ENCODE peak calls at places on chromosomes 7 and 10, in four cellular contexts. A, X, C and H are unnamed samples.
A peak's percentile ranks its signal among the peaks of the same experiment; 100 is the strongest.

GRCh38 chr10:117339569-117339968 is 35.7 kb downstream of the PDZD8 start:
- DNase-seq in A (no peak), X (no peak), C (peak; percentile 11), H (no peak)

GRCh38 chr10:77111611-77112550 is 525.7 kb downstream of the KCNMA1 start:
- DNase-seq in A (no peak), X (no peak), C (peak; percentile 83), H (no peak)

GRCh38 chr7:96953676-96954513 is 51.5 kb upstream of the DLX6 start:
- DNase-seq in A (no peak), X (no peak), C (no peak), H (no peak)

GRCh38 chr7:29508608-29509007 is 55.0 kb upstream of the PRR15 start:
- DNase-seq in A (no peak), X (no peak), C (no peak), H (no peak)

GRCh38 chr10:1365540-1366082 is 309.4 kb downstream of the WDR37 start:
- DNase-seq in A (no peak), X (no peak), C (no peak), H (no peak)

GRCh38 chr7:38775503-38775902 is 133.5 kb downstream of the VPS41 start:
- DNase-seq in A (no peak), X (no peak), C (no peak), H (no peak)

GRCh38 chr7:112205348-112206237 is 606 bp downstream of the DOCK4 start:
- DNase-seq in A (peak; percentile 60), X (peak; percentile 82), C (peak; percentile 62), H (peak; percentile 93)

GRCh38 chr7:27564881-27565482 is 97.7 kb downstream of the HIBADH start:
- DNase-seq in A (no peak), X (no peak), C (no peak), H (no peak)

GRCh38 chr10:29841724-29842649 is 207.2 kb upstream of the SVIL start:
- DNase-seq in A (peak; percentile 49), X (peak; percentile 80), C (peak; percentile 41), H (no peak)

GRCh38 chr7:29892231-29892630 is 85.9 kb downstream of the WIPF3 start:
- DNase-seq in A (no peak), X (no peak), C (no peak), H (no peak)

GRCh38 chr10:92342801-92343200 is 51.8 kb downstream of the MARCHF5 start:
- DNase-seq in A (no peak), X (no peak), C (no peak), H (no peak)

GRCh38 chr7:150382844-150383225 is 3.7 kb downstream of the ZNF775 start:
- DNase-seq in A (no peak), X (no peak), C (no peak), H (no peak)

GRCh38 chr7:150380463-150380862 is 1.3 kb downstream of the ZNF775 start:
- DNase-seq in A (no peak), X (no peak), C (no peak), H (no peak)

GRCh38 chr7:150381096-150381495 is 2.0 kb downstream of the ZNF775 start:
- DNase-seq in A (no peak), X (no peak), C (no peak), H (no peak)

GRCh38 chr7:150382123-150382843 is 3.2 kb downstream of the ZNF775 start:
- DNase-seq in A (no peak), X (no peak), C (no peak), H (no peak)

GRCh38 chr7:150381785-150382122 is 2.6 kb downstream of the ZNF775 start:
- DNase-seq in A (no peak), X (no peak), C (no peak), H (no peak)
- H3K4me3 ChIP-seq in A (no peak overlapping the region), X (no peak overlapping the region), C (no peak overlapping the region), H (no peak overlapping the region)

GRCh38 chr10:9682812-9683211 is 1334.9 kb upstream of the CELF2 start:
- DNase-seq in A (no peak), X (no peak), C (no peak), H (no peak)

GRCh38 chr10:9684186-9684585 is 1333.5 kb upstream of the CELF2 start:
- DNase-seq in A (no peak), X (no peak), C (no peak), H (no peak)

GRCh38 chr10:9685596-9685995 is 1332.1 kb upstream of the CELF2 start:
- DNase-seq in A (no peak), X (no peak), C (no peak), H (no peak)

GRCh38 chr10:9681655-9682054 is 1336.0 kb upstream of the CELF2 start:
- DNase-seq in A (no peak), X (no peak), C (no peak), H (no peak)
- H3K4me3 ChIP-seq in A (no peak overlapping the region), X (no peak overlapping the region), C (no peak overlapping the region), H (no peak overlapping the region)

DNA sequence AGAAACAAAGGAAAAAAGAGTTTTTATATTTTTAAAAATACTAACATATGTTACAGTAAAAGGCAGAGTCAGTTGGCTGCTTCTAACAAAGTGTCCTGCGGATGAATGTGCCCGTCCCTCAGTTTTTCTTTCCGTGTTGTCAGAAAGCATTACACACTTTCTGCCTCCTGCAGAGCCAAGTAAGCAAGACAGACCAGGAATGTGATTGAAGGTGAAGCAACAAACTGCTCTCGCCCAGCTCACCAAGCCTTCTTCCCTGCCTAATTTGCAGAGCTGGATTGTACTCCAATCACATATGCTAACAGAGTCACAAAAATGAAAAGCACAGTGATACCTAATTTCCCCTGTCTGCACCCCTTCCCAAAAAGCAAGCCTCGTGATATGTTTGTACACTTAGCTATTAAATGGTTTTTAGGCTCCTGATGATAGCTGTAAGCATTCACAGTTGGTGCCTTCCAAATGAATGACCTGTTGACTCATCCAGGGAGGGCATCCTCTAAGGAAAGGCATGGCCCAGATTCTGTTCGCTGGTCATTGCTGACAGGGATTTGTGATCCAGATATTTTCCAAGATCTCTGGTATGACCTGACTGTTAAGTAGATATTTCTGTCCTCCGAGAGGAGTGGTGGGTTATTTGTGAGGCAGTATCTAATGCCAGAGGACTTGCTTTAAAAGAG is 187.3 kb upstream of the PLXDC2 start:
- DNase-seq in A (no peak), X (no peak), C (no peak), H (no peak)
- H3K4me3 ChIP-seq in A (no peak overlapping the region), X (no peak overlapping the region), C (no peak overlapping the region), H (no peak overlapping the region)

DNA sequence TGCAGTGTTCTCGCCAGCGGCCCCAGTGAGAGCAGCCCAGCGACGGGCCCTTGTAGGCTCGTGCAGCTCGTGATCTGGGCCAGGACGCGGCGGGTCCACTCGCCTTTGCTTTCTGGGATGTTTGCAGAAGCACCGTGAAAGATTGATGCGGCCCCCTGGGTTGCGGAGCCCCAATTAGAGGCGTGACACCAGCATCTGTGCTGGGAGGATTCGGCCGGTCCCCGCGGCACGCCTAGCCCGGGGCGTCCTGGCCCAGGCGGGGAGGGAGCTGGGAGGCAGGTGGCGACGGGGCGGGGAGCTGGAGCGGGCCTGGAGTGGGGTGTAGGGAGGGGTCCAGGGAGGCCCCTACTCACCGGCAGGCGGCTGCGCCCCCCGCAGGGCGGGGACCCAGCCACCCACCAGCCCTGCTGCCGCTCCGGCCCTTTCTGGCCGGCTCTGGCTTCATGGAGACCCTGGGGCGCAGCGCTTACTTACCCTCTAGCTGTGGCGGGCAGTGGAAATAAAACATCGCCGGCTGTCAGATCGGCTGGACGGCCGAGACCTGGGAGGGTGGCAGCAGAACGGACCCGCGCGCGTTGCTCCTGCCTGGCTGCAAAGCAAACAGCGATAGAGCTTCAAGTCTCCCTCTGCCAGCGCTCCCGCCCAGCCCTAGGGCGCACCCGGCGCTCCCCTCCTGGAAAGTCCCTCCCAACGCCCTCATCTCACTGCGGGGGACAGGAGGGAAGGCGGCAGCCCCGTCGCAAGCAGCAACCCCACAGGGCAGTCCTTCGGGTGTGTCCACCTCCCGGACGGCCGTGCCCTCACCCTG is 752 bp downstream of the DRGX start:
- DNase-seq in A (no peak), X (no peak), C (no peak), H (no peak)
- H3K4me3 ChIP-seq in A (no peak overlapping the region), X (no peak overlapping the region), C (no peak overlapping the region), H (no peak overlapping the region)

GRCh38 chr7:43649755-43650274 is 66.9 kb downstream of the STK17A start:
- DNase-seq in A (no peak), X (no peak), C (no peak), H (peak; percentile 89)

GRCh38 chr7:43652364-43652763 is 69.5 kb downstream of the STK17A start:
- DNase-seq in A (no peak), X (no peak), C (no peak), H (no peak)

GRCh38 chr7:43647772-43648643 is 65.1 kb downstream of the STK17A start:
- DNase-seq in A (peak; percentile 81), X (peak; percentile 83), C (peak; percentile 94), H (peak; percentile 89)

GRCh38 chr7:43648725-43649406 is 66.0 kb downstream of the STK17A start:
- DNase-seq in A (no peak), X (no peak), C (peak; percentile 89), H (peak; percentile 91)

GRCh38 chr7:43650457-43651052 is 67.6 kb downstream of the STK17A start:
- DNase-seq in A (no peak), X (no peak), C (peak; percentile 78), H (peak; percentile 78)
- H3K4me3 ChIP-seq in A (no peak overlapping the region), X (no peak overlapping the region), C (no peak overlapping the region), H (no peak overlapping the region)

GRCh38 chr10:31942435-31942834 is 13.8 kb upstream of the ARHGAP12 start:
- DNase-seq in A (no peak), X (no peak), C (no peak), H (no peak)
- H3K4me3 ChIP-seq in A (no peak overlapping the region), X (no peak overlapping the region), C (no peak overlapping the region), H (no peak overlapping the region)

GRCh38 chr10:8053446-8054242 is 844 bp upstream of the GATA3 start:
- DNase-seq in A (peak; percentile 52), X (peak; percentile 90), C (peak; percentile 34), H (peak; percentile 94)

GRCh38 chr10:8054243-8054497 is 318 bp upstream of the GATA3 start:
- DNase-seq in A (no peak), X (no peak), C (no peak), H (no peak)

GRCh38 chr10:8052344-8052969 is 2.0 kb upstream of the GATA3 start:
- DNase-seq in A (no peak), X (no peak), C (no peak), H (no peak)

GRCh38 chr10:8051851-8052257 is 2.6 kb upstream of the GATA3 start:
- DNase-seq in A (no peak), X (peak; percentile 73), C (no peak), H (no peak)

DNA sequence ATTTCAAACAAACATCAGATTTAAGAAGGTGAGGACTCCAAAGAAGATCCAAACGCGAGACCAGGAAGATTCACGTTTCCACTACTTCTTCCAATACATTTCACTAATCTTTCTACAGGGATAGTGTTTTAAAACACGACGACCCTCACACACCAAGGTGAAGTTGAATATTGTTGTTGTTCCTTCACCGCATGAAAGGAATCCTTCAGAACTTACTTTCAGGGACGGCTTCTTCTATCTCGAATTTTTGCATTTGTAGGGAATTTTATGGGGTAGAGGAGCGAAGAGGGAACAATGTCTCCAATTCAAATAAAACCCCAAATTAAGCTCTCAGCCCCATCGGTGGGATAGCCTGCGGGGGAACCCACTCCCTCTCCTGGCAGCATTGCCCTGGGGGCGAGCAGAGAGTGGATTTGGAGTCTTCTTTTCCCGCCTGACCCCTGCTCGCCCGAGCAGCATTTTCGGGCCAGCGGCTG is 1.5 kb upstream of the GATA3 start:
- DNase-seq in A (no peak), X (no peak), C (no peak), H (no peak)
- H3K4me3 ChIP-seq in A (peak overlapping the region; percentile 37), X (no peak overlapping the region), C (no peak overlapping the region), H (peak overlapping the region; percentile 68)

DNA sequence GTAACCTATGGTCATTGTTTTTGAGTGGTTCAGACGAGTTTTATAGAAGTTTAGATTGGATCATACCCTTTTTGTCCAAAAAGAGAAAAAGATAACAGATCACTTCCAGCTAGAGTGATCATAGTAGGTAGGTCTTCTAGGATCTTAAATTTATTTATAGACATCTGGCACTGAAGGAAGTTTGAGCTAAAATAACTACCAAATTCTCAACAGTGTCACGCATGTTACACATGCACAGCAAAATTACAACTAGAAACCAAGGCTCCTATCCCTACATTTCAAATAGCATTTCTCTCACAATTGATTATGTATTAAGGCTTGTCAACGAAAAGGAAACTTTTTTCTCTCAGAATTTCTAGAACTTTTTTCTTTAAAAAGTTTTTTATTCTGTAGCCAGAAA is 2.3 kb downstream of the CALU start:
- DNase-seq in A (no peak), X (no peak), C (no peak), H (no peak)
- H3K4me3 ChIP-seq in A (no peak overlapping the region), X (no peak overlapping the region), C (peak overlapping the region; percentile 98), H (no peak overlapping the region)